ENCODE peak calls at places on chromosome 6, in six cellular contexts. D is OCI-LY7, R is A549, O is GM12878, T is ovary, P is cardiac muscle cell. C is an unnamed sample.

GRCh38 chr6:129774697-129775447 is 64.9 kb upstream of the ARHGAP18 start:
- DNase-seq in D (peak; percentile 57), R (peak; percentile 66), O (no peak), T (peak; percentile 52), P (peak; percentile 90), C (peak; percentile 55)

GRCh38 chr6:137933696-137934095 is 66.6 kb downstream of the TNFAIP3 start:
- DNase-seq in D (no peak), R (no peak), O (no peak), T (peak; percentile 26), P (peak; percentile 84), C (no peak)

GRCh38 chr6:157106487-157106886 is 216.8 kb downstream of the TMEM242 start:
- DNase-seq in D (no peak), R (peak; percentile 28), O (no peak), T (no peak), P (no peak), C (no peak)

GRCh38 chr6:170151235-170152110 is 139.4 kb downstream of the DLL1 start:
- DNase-seq in D (no peak), R (no peak), O (no peak), T (peak; percentile 19), P (no peak), C (no peak)

GRCh38 chr6:78962458-78962857 is 95.1 kb downstream of the IRAK1BP1 start:
- DNase-seq in D (no peak), R (no peak), O (no peak), T (no peak), P (no peak), C (no peak)

GRCh38 chr6:35368038-35368887 is 25.9 kb downstream of the PPARD start:
- DNase-seq in D (peak; percentile 29), R (peak; percentile 55), O (no peak), T (no peak), P (peak; percentile 46), C (no peak)

GRCh38 chr6:147421903-147422302 is 86.6 kb upstream of the SAMD5 start:
- DNase-seq in D (no peak), R (no peak), O (no peak), T (no peak), P (no peak), C (no peak)

GRCh38 chr6:3403244-3404154 is 53.4 kb downstream of the SLC22A23 start:
- DNase-seq in D (no peak), R (peak; percentile 81), O (no peak), T (no peak), P (no peak), C (no peak)

GRCh38 chr6:87705070-87705691 is 3.1 kb upstream of the AKIRIN2 start:
- DNase-seq in D (no peak), R (peak; percentile 81), O (peak; percentile 83), T (no peak), P (no peak), C (no peak)

GRCh38 chr6:47047479-47048411 is 5.6 kb upstream of the ADGRF1 start:
- DNase-seq in D (peak; percentile 77), R (peak; percentile 83), O (peak; percentile 11), T (no peak), P (peak; percentile 80), C (no peak)

GRCh38 chr6:43478008-43478372 is 620 bp downstream of the TJAP1 start:
- DNase-seq in D (peak; percentile 17), R (no peak), O (no peak), T (no peak), P (no peak), C (peak; percentile 23)

GRCh38 chr6:5950448-5950847 is 56.3 kb downstream of the NRN1 start:
- DNase-seq in D (peak; percentile 44), R (peak; percentile 29), O (no peak), T (no peak), P (peak; percentile 2), C (no peak)

GRCh38 chr6:131858765-131859490 is 51.1 kb downstream of the ENPP1 start:
- DNase-seq in D (no peak), R (no peak), O (no peak), T (no peak), P (no peak), C (no peak)

GRCh38 chr6:134041093-134041492 is 11.3 kb downstream of the SLC2A12 start:
- DNase-seq in D (no peak), R (peak; percentile 18), O (no peak), T (no peak), P (peak; percentile 65), C (no peak)

GRCh38 chr6:117483004-117483644 is 650 bp downstream of the DCBLD1 start:
- DNase-seq in D (no peak), R (peak; percentile 38), O (no peak), T (peak; percentile 35), P (peak; percentile 63), C (no peak)

GRCh38 chr6:160455484-160456213 is 107.5 kb downstream of the SLC22A3 start:
- DNase-seq in D (peak; percentile 56), R (peak; percentile 57), O (peak; percentile 5), T (peak; percentile 76), P (peak; percentile 73), C (peak; percentile 62)

GRCh38 chr6:4973972-4974885 is 29.6 kb downstream of the RPP40 start:
- DNase-seq in D (no peak), R (no peak), O (no peak), T (peak; percentile 53), P (peak; percentile 64), C (no peak)

GRCh38 chr6:53932502-53932901 is 137.7 kb downstream of the LRRC1 start:
- DNase-seq in D (no peak), R (no peak), O (no peak), T (no peak), P (no peak), C (no peak)

GRCh38 chr6:140485740-140486467 is 1111.5 kb upstream of the CITED2 start:
- DNase-seq in D (no peak), R (peak; percentile 69), O (peak; percentile 9), T (peak; percentile 57), P (peak; percentile 91), C (no peak)

GRCh38 chr6:5149891-5150290 is 64.8 kb downstream of the PPP1R3G start:
- DNase-seq in D (no peak), R (no peak), O (no peak), T (no peak), P (no peak), C (no peak)

GRCh38 chr6:44486002-44486421 is 98.5 kb downstream of the CDC5L start:
- DNase-seq in D (no peak), R (no peak), O (no peak), T (no peak), P (no peak), C (no peak)

GRCh38 chr6:6661684-6662083 is 73.2 kb downstream of the LY86 start:
- DNase-seq in D (no peak), R (no peak), O (no peak), T (no peak), P (peak; percentile 91), C (no peak)

DNA sequence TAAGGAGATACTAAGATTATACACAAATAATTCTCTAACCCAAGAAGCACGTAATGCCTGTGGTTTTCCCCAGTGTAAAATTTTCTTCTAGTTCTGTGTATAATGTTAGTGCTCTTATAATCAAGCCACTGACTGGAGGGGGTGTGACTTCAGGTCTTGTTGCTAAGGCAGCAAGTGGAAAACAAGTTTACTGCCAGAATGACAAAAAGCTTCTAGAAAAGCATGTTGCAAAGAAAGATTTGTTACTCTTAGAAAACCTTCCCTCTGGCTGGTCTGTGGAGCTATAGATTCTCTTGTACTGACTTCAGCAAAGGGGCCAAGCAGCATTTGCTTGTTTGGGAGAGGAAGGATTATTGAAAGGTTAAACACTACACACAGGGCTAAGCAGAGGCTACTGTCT is 288.8 kb downstream of the BTBD9 start:
- DNase-seq in D (no peak), R (no peak), O (no peak), T (no peak), P (peak; percentile 32), C (no peak)
- H3K4me3 ChIP-seq in D (no peak overlapping the region), R (no peak overlapping the region), O (no peak overlapping the region), T (no peak overlapping the region), P (no peak overlapping the region), C (no peak overlapping the region)

DNA sequence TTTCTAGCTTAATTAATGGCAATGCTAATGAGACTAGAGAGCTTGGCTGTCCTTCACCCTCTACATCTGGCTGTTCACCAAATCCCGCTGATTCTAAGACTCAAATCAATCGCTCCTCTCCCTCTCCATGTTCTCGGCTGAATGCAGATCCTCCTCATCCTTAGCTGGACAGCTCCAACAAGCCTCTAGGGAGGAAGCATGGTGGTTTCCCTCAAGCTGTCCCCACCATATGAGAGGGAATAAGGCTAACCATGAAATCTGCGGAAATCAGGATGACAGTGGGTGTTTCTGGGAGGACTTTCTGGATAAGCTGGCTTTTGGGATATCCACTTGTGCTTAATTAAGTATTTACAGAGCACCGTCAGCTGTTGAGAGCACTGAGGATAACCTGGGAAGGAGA is 129.0 kb downstream of the FOXC1 start:
- DNase-seq in D (no peak), R (no peak), O (no peak), T (no peak), P (peak; percentile 13), C (no peak)
- H3K4me3 ChIP-seq in D (no peak overlapping the region), R (no peak overlapping the region), O (no peak overlapping the region), T (no peak overlapping the region), P (no peak overlapping the region), C (no peak overlapping the region)

DNA sequence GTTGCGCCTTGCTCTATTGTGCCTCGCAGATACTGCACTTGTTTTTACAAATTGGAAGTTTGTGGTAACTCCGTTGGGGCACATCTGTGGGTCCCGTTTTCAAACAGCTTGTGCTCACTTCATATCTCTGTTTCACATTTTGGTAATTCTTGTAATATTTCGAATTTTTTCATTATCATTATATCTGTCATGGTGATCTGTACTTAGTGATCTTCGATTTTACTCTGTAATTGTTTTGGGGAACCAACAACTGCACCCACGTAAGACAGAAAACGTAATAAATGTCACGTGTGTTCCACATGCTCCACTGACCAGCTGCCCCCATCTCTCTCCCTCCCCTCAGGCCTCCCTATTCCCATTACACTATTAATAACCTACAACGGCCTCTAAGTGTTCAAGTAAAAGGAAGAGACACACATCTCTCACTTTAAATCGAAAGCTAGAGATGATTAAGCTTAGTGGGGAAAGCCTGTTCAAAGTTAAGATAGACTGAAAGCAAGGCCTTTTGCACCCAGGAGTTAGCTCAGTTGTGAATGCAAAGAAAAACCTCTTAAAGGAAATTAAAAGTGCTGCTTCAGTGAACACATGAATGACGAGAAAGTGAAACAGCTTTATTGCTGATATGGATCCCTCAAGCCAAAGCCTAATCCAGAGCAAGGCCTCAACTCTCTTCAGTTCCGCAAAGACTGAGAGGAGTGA is 26.9 kb downstream of the TTLL2 start:
- DNase-seq in D (no peak), R (no peak), O (no peak), T (no peak), P (no peak), C (no peak)
- H3K4me3 ChIP-seq in D (no peak overlapping the region), R (peak overlapping the region; percentile 51), O (no peak overlapping the region), T (no peak overlapping the region), P (no peak overlapping the region), C (no peak overlapping the region)

DNA sequence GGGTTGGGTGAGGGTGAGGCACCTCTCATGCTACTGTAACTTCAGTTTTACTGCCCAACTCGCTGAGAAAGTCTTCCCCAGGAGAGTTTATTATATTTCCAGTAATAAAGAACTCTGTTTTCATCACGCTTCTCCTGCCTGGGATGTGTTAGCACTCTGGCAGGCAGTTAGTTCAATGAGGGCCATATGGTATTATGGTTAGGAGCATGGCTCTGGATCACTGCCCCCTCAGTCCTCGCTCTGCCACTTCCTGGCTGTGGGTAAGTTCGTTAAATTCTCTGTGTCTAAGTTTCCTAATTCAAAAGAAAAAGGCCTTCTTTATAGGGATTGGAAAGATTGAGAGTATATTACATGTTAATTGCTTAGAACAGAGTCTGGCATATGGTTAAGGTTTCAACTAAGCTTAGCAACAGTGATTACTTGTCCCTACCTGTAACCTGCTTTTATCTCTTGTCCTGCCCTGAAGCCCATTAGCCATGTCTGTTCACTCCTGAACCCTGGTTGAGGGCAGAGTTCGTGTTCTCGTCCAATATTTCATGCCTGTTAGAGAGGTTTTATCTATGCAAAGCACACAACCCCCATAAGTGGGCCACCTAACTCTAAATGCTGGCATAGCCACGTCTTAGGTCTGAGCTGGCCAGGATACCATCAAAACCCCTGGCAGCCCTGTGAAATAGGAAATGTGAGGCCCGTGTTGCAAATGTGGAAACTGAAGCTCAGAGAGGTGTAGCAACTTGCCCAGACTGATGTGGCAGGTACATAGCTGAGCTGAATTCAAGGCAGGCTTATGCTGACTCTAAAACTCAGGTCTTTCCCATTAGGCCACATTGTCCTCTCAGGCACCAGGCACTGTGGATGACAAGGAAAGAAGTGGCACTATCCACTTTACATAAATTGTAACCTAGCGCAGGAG is 342.4 kb upstream of the JARID2 start:
- DNase-seq in D (peak; percentile 20), R (no peak), O (no peak), T (no peak), P (no peak), C (no peak)
- H3K4me3 ChIP-seq in D (no peak overlapping the region), R (no peak overlapping the region), O (no peak overlapping the region), T (no peak overlapping the region), P (no peak overlapping the region), C (no peak overlapping the region)